ENCODE peak calls at places on chromosomes 3 and 15, in six cellular contexts. S, W, T, I, O and R are unnamed samples.

GRCh38 chr15:30990036-30990435 is 1.4 kb downstream of the MTMR10 start:
- DNase-seq in S (no peak), T (no peak), W (no peak), I (no peak), O (no peak), R (no peak)

GRCh38 chr3:14329116-14329830 is 73.1 kb upstream of the SLC6A6 start:
- DNase-seq in S (no peak), T (no peak), O (no peak), W (no peak), I (no peak), R (no peak)

GRCh38 chr3:64223809-64224570 is 1.3 kb downstream of the PRICKLE2 start:
- DNase-seq in S (no peak), O (no peak), I (peak), T (peak), W (no peak), R (no peak)

GRCh38 chr15:25416693-25417092 is 22.1 kb downstream of the UBE3A start:
- DNase-seq in T (no peak), O (no peak), S (no peak), W (no peak), I (no peak), R (no peak)

GRCh38 chr3:64815195-64815627 is 127.4 kb upstream of the ADAMTS9 start:
- DNase-seq in I (peak), S (no peak), O (no peak), W (no peak), T (no peak), R (no peak)

GRCh38 chr3:55294557-55294956 is 192.5 kb downstream of the WNT5A start:
- DNase-seq in O (no peak), W (no peak), T (no peak), S (no peak), I (no peak), R (no peak)

GRCh38 chr15:53658827-53659226 is 100.6 kb downstream of the WDR72 start:
- DNase-seq in W (no peak), S (no peak), T (no peak), O (no peak), I (no peak), R (no peak)

GRCh38 chr15:66515901-66516322 is 10.8 kb downstream of the ZWILCH start:
- DNase-seq in S (no peak), I (peak), O (no peak), T (no peak), W (no peak), R (no peak)

GRCh38 chr3:66041116-66041515 is 2.4 kb upstream of the MAGI1 start:
- DNase-seq in T (no peak), I (peak), O (no peak), W (no peak), S (no peak), R (no peak)

GRCh38 chr3:136885357-136886213 is 23.6 kb downstream of the NCK1 start:
- DNase-seq in O (no peak), I (no peak), W (no peak), T (no peak), S (no peak), R (no peak)

GRCh38 chr3:15329058-15330005 is 3.1 kb downstream of the SH3BP5 start:
- DNase-seq in T (no peak), O (no peak), I (no peak), S (no peak), W (no peak), R (no peak)

GRCh38 chr15:31974855-31975421 is 55.4 kb upstream of the CHRNA7 start:
- DNase-seq in W (peak), I (peak), O (no peak), S (no peak), T (peak), R (no peak)